ENCODE peak calls at places on chromosomes 3 and 15, in eight cellular contexts. W is GF-D8; O is activated CD4-positive, alpha-beta T cell treated with anti-CD3 and anti-CD28 coated beads for 4 hours; M is GM04503; J is EL; E is NCI-H2171; H is stimulated activated CD4-positive, alpha-beta T cell treated with anti-CD3 and anti-CD28 coated beads, Interleukin-4, amount 100 ng/mL, for 48 hours; X is RPMI7951. Z is an unnamed sample.

GRCh38 chr15:34795267-34796081 is at the start of gene ACTC1:
- DNase-seq in E (no peak), W (no peak), M (no peak), X (peak), H (no peak), J (peak), O (no peak), Z (peak)

GRCh38 chr3:194397757-194398312 is 1.2 kb downstream of the GP5 start:
- DNase-seq in O (no peak), J (no peak), H (no peak), X (no peak), E (no peak), M (no peak), W (no peak), Z (no peak)

GRCh38 chr15:94671845-94672524 is 440.6 kb downstream of the MCTP2 start:
- DNase-seq in M (no peak), W (no peak), E (no peak), H (no peak), O (no peak), X (peak), J (no peak), Z (no peak)

GRCh38 chr15:42088801-42089640 is 5.3 kb downstream of the PLA2G4D start:
- DNase-seq in W (no peak), M (no peak), E (no peak), X (no peak), O (no peak), H (no peak), J (no peak), Z (no peak)

GRCh38 chr15:47184003-47184404 is 533.3 kb upstream of the SEMA6D start:
- DNase-seq in W (no peak), H (peak), M (no peak), J (no peak), E (peak), O (no peak), X (no peak), Z (no peak)

GRCh38 chr3:58630081-58630709 is 36.4 kb downstream of the FAM3D start:
- DNase-seq in X (peak), O (peak), H (peak), M (no peak), E (no peak), J (peak), W (no peak), Z (peak)

GRCh38 chr3:15300318-15301078 is 31.9 kb downstream of the SH3BP5 start:
- DNase-seq in E (no peak), O (no peak), W (no peak), J (peak), M (peak), H (no peak), X (peak), Z (no peak)

GRCh38 chr15:29838352-29839010 is 16.2 kb upstream of the TJP1 start:
- DNase-seq in X (no peak), E (no peak), H (no peak), W (no peak), J (no peak), M (no peak), O (no peak), Z (no peak)

Z was measured in GM12891.